ENCODE peak calls at places on chromosomes 11 and 22, in five cellular contexts. One of them, this sample, is unnamed.

GRCh38 chr11:488992-489391 is 18.1 kb downstream of the RNH1 start:
- DNase-seq in astrocyte of the cerebellum: no peak
- DNase-seq in AG10803: no peak
- DNase-seq in endodermal cell: no peak
- DNase-seq in GM13977: no peak
- DNase-seq in this sample: no peak

GRCh38 chr11:35618497-35619029 is 303 bp downstream of the FJX1 start:
- DNase-seq in astrocyte of the cerebellum: no peak
- DNase-seq in AG10803: no peak
- DNase-seq in endodermal cell: peak; percentile 84
- DNase-seq in GM13977: peak; percentile 74
- DNase-seq in this sample: peak; percentile 58

GRCh38 chr22:31095637-31096249 is 11.6 kb downstream of the SELENOM start:
- DNase-seq in astrocyte of the cerebellum: no peak
- DNase-seq in AG10803: no peak
- DNase-seq in endodermal cell: no peak
- DNase-seq in GM13977: no peak
- DNase-seq in this sample: no peak

GRCh38 chr11:102513869-102514268 is 16.7 kb downstream of the MMP7 start:
- DNase-seq in astrocyte of the cerebellum: no peak
- DNase-seq in AG10803: peak; percentile 51
- DNase-seq in endodermal cell: no peak
- DNase-seq in GM13977: no peak
- DNase-seq in this sample: no peak

GRCh38 chr22:32920032-32920628 is 118.6 kb downstream of the TIMP3 start:
- DNase-seq in astrocyte of the cerebellum: no peak
- DNase-seq in AG10803: peak; percentile 75
- DNase-seq in endodermal cell: no peak
- DNase-seq in GM13977: no peak
- DNase-seq in this sample: no peak

GRCh38 chr11:91981995-91982394 is 242.6 kb upstream of the FAT3 start:
- DNase-seq in astrocyte of the cerebellum: peak; percentile 99
- DNase-seq in AG10803: peak; percentile 98
- DNase-seq in endodermal cell: no peak
- DNase-seq in GM13977: no peak
- DNase-seq in this sample: no peak

GRCh38 chr22:50544078-50544745 is 1.5 kb upstream of the KLHDC7B start:
- DNase-seq in astrocyte of the cerebellum: no peak
- DNase-seq in AG10803: peak; percentile 55
- DNase-seq in endodermal cell: peak; percentile 95
- DNase-seq in GM13977: peak; percentile 87
- DNase-seq in this sample: peak; percentile 78

GRCh38 chr22:38218661-38219331 is 17.0 kb downstream of the MAFF start:
- DNase-seq in astrocyte of the cerebellum: peak; percentile 86
- DNase-seq in AG10803: peak; percentile 93
- DNase-seq in endodermal cell: peak; percentile 91
- DNase-seq in GM13977: no peak
- DNase-seq in this sample: no peak

GRCh38 chr22:34931026-34931425 is 134.9 kb upstream of the ISX start:
- DNase-seq in astrocyte of the cerebellum: no peak
- DNase-seq in AG10803: no peak
- DNase-seq in endodermal cell: no peak
- DNase-seq in GM13977: no peak
- DNase-seq in this sample: no peak

GRCh38 chr22:49944399-49944891 is 16.1 kb upstream of the PIM3 start:
- DNase-seq in astrocyte of the cerebellum: no peak
- DNase-seq in AG10803: no peak
- DNase-seq in endodermal cell: no peak
- DNase-seq in GM13977: no peak
- DNase-seq in this sample: no peak

GRCh38 chr22:24833881-24834495 is 28.0 kb downstream of the SGSM1 start:
- DNase-seq in astrocyte of the cerebellum: no peak
- DNase-seq in AG10803: no peak
- DNase-seq in endodermal cell: no peak
- DNase-seq in GM13977: no peak
- DNase-seq in this sample: no peak

GRCh38 chr11:92253945-92254344 is 29.3 kb downstream of the FAT3 start:
- DNase-seq in astrocyte of the cerebellum: no peak
- DNase-seq in AG10803: peak; percentile 47
- DNase-seq in endodermal cell: no peak
- DNase-seq in GM13977: no peak
- DNase-seq in this sample: no peak

GRCh38 chr11:116501728-116502127 is 271.1 kb downstream of the BUD13 start:
- DNase-seq in astrocyte of the cerebellum: no peak
- DNase-seq in AG10803: no peak
- DNase-seq in endodermal cell: peak; percentile 17
- DNase-seq in GM13977: no peak
- DNase-seq in this sample: no peak
- TF ChIP-seq CTCF in astrocyte of the cerebellum: no peak
- TF ChIP-seq CTCF in AG10803: no peak
- TF ChIP-seq CTCF in endodermal cell: no peak
- TF ChIP-seq CTCF in GM13977: no peak
- TF ChIP-seq CTCF in this sample: no peak

GRCh38 chr11:69884751-69885150 is 65.5 kb upstream of the FGF3 start:
- DNase-seq in astrocyte of the cerebellum: no peak
- DNase-seq in AG10803: no peak
- DNase-seq in endodermal cell: no peak
- DNase-seq in GM13977: no peak
- DNase-seq in this sample: no peak

GRCh38 chr11:69888671-69889076 is 69.5 kb upstream of the FGF3 start:
- DNase-seq in astrocyte of the cerebellum: peak; percentile 43
- DNase-seq in AG10803: peak; percentile 35
- DNase-seq in endodermal cell: peak; percentile 97
- DNase-seq in GM13977: peak; percentile 88
- DNase-seq in this sample: peak; percentile 84

GRCh38 chr11:69887841-69888670 is 68.8 kb upstream of the FGF3 start:
- DNase-seq in astrocyte of the cerebellum: no peak
- DNase-seq in AG10803: no peak
- DNase-seq in endodermal cell: no peak
- DNase-seq in GM13977: no peak
- DNase-seq in this sample: no peak

GRCh38 chr11:69889400-69890372 is 70.5 kb upstream of the FGF3 start:
- DNase-seq in astrocyte of the cerebellum: no peak
- DNase-seq in AG10803: no peak
- DNase-seq in endodermal cell: peak; percentile 63
- DNase-seq in GM13977: no peak
- DNase-seq in this sample: no peak

DNA sequence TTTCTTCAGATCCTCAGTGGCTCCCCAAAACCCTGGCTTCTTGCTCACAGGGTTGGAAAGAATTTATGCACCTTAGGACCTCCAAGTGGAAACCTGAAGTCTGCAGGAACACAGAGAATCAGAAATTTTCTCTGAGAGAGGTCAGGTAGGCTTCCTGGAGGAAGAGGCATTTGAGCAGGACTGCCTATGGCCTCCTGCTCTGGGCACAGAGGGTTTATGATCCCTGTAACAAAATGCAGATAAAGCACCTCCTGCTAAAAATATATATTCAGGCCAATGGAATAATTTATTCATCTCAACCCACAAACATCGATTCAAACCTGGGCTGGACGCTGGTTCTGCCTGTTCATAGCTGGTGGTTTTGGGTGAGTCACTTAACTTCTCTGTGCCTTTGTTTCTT is 68.1 kb upstream of the FGF3 start:
- DNase-seq in astrocyte of the cerebellum: no peak
- DNase-seq in AG10803: no peak
- DNase-seq in endodermal cell: no peak
- DNase-seq in GM13977: no peak
- DNase-seq in this sample: no peak
- TF ChIP-seq CTCF in astrocyte of the cerebellum: no peak
- TF ChIP-seq CTCF in AG10803: no peak
- TF ChIP-seq CTCF in endodermal cell: no peak
- TF ChIP-seq CTCF in GM13977: no peak
- TF ChIP-seq CTCF in this sample: no peak

GRCh38 chr11:66068154-66068821 is 1.8 kb upstream of the PACS1 start:
- DNase-seq in astrocyte of the cerebellum: peak; percentile 49
- DNase-seq in AG10803: peak; percentile 60
- DNase-seq in endodermal cell: peak; percentile 97
- DNase-seq in GM13977: peak; percentile 67
- DNase-seq in this sample: peak; percentile 70

GRCh38 chr11:66067640-66068039 is 2.4 kb upstream of the PACS1 start:
- DNase-seq in astrocyte of the cerebellum: no peak
- DNase-seq in AG10803: no peak
- DNase-seq in endodermal cell: no peak
- DNase-seq in GM13977: no peak
- DNase-seq in this sample: no peak

GRCh38 chr11:66069715-66070603 is at the start of gene PACS1:
- DNase-seq in astrocyte of the cerebellum: no peak
- DNase-seq in AG10803: peak; percentile 91
- DNase-seq in endodermal cell: peak; percentile 90
- DNase-seq in GM13977: peak; percentile 95
- DNase-seq in this sample: peak; percentile 90

GRCh38 chr11:66070604-66071325 is 693 bp downstream of the PACS1 start:
- DNase-seq in astrocyte of the cerebellum: no peak
- DNase-seq in AG10803: peak; percentile 28
- DNase-seq in endodermal cell: peak; percentile 78
- DNase-seq in GM13977: peak; percentile 62
- DNase-seq in this sample: no peak

GRCh38 chr11:66068923-66069714 is 953 bp upstream of the PACS1 start:
- DNase-seq in astrocyte of the cerebellum: no peak
- DNase-seq in AG10803: peak; percentile 91
- DNase-seq in endodermal cell: peak; percentile 78
- DNase-seq in GM13977: peak; percentile 65
- DNase-seq in this sample: peak; percentile 64
- TF ChIP-seq CTCF in astrocyte of the cerebellum: peak; percentile 28
- TF ChIP-seq CTCF in AG10803: peak; percentile 51
- TF ChIP-seq CTCF in endodermal cell: peak; percentile 35
- TF ChIP-seq CTCF in GM13977: peak; percentile 37
- TF ChIP-seq CTCF in this sample: peak; percentile 16

GRCh38 chr22:43825651-43826050 is 13.5 kb upstream of the EFCAB6 start:
- DNase-seq in astrocyte of the cerebellum: no peak
- DNase-seq in AG10803: peak; percentile 6
- DNase-seq in endodermal cell: no peak
- DNase-seq in GM13977: no peak
- DNase-seq in this sample: no peak
- TF ChIP-seq CTCF in astrocyte of the cerebellum: no peak
- TF ChIP-seq CTCF in AG10803: no peak
- TF ChIP-seq CTCF in endodermal cell: no peak
- TF ChIP-seq CTCF in GM13977: no peak
- TF ChIP-seq CTCF in this sample: no peak

GRCh38 chr11:125883375-125883774 is 4.1 kb upstream of the HYLS1 start:
- DNase-seq in astrocyte of the cerebellum: no peak
- DNase-seq in AG10803: no peak
- DNase-seq in endodermal cell: no peak
- DNase-seq in GM13977: no peak
- DNase-seq in this sample: no peak

GRCh38 chr11:125892071-125892470 is 4.6 kb downstream of the HYLS1 start:
- DNase-seq in astrocyte of the cerebellum: no peak
- DNase-seq in AG10803: no peak
- DNase-seq in endodermal cell: no peak
- DNase-seq in GM13977: no peak
- DNase-seq in this sample: no peak

GRCh38 chr11:125890447-125891100 is 3.1 kb downstream of the HYLS1 start:
- DNase-seq in astrocyte of the cerebellum: no peak
- DNase-seq in AG10803: no peak
- DNase-seq in endodermal cell: no peak
- DNase-seq in GM13977: no peak
- DNase-seq in this sample: no peak

GRCh38 chr11:125886997-125887372 is 483 bp upstream of the HYLS1 start:
- DNase-seq in astrocyte of the cerebellum: no peak
- DNase-seq in AG10803: peak; percentile 33
- DNase-seq in endodermal cell: peak; percentile 73
- DNase-seq in GM13977: peak; percentile 33
- DNase-seq in this sample: peak; percentile 27

GRCh38 chr11:125887373-125888324 is at the start of gene HYLS1:
- DNase-seq in astrocyte of the cerebellum: peak; percentile 92
- DNase-seq in AG10803: peak; percentile 98
- DNase-seq in endodermal cell: peak; percentile 98
- DNase-seq in GM13977: peak; percentile 94
- DNase-seq in this sample: peak; percentile 93
- TF ChIP-seq CTCF in astrocyte of the cerebellum: peak; percentile 41
- TF ChIP-seq CTCF in AG10803: peak; percentile 40
- TF ChIP-seq CTCF in endodermal cell: peak; percentile 49
- TF ChIP-seq CTCF in GM13977: no peak
- TF ChIP-seq CTCF in this sample: peak; percentile 40

DNA sequence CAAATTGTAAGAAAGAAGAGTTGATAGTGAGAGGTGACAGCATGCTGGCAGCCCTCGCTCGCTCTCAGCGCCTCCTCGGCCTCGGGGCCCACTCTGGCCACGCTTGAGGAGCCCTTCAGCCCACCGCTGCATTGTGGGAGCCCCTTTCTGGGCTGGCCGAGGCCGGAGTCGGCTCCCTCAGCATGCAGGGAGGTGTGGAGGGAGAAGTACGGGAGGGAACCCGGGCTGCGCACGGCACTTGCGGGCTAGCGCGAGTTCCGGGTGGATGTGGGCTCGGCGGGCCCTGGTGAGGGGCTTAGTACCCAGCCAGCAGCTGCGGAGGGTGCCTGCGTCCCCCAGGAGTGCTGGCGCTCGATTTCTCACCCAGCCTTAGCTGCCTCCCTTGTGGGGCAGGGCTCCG is 539.7 kb upstream of the CCDC179 start:
- DNase-seq in astrocyte of the cerebellum: no peak
- DNase-seq in AG10803: no peak
- DNase-seq in endodermal cell: no peak
- DNase-seq in GM13977: no peak
- DNase-seq in this sample: no peak
- TF ChIP-seq CTCF in astrocyte of the cerebellum: no peak
- TF ChIP-seq CTCF in AG10803: no peak
- TF ChIP-seq CTCF in endodermal cell: no peak
- TF ChIP-seq CTCF in GM13977: no peak
- TF ChIP-seq CTCF in this sample: no peak

GRCh38 chr11:32489464-32489863 is 54.1 kb upstream of the WT1 start:
- DNase-seq in astrocyte of the cerebellum: no peak
- DNase-seq in AG10803: no peak
- DNase-seq in endodermal cell: peak; percentile 69
- DNase-seq in GM13977: no peak
- DNase-seq in this sample: no peak

GRCh38 chr11:32485733-32486132 is 50.4 kb upstream of the WT1 start:
- DNase-seq in astrocyte of the cerebellum: no peak
- DNase-seq in AG10803: no peak
- DNase-seq in endodermal cell: no peak
- DNase-seq in GM13977: no peak
- DNase-seq in this sample: no peak

GRCh38 chr11:32487270-32487669 is 51.9 kb upstream of the WT1 start:
- DNase-seq in astrocyte of the cerebellum: no peak
- DNase-seq in AG10803: no peak
- DNase-seq in endodermal cell: peak; percentile 72
- DNase-seq in GM13977: no peak
- DNase-seq in this sample: no peak
- TF ChIP-seq CTCF in astrocyte of the cerebellum: peak; percentile 42
- TF ChIP-seq CTCF in AG10803: peak; percentile 30
- TF ChIP-seq CTCF in endodermal cell: peak; percentile 70
- TF ChIP-seq CTCF in GM13977: no peak
- TF ChIP-seq CTCF in this sample: no peak

DNA sequence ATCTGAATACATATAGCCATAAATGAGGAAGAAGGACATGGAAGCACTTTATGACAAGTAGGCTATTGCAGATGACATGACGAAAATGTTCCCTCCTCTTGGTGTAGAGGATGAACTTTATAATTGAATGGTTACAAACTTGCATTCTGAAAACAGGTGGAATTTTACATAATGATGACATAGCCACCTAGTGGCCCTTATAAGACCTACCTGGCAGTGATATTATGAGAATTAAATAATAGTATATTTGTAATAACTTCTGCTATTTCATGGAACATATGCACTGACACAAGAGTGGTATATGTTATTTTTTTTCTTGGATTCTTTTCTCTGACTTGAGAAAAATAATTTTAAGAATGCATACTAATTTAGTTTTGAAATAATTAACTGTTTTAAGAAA is 22.9 kb downstream of the TRIM22 start:
- DNase-seq in astrocyte of the cerebellum: no peak
- DNase-seq in AG10803: no peak
- DNase-seq in endodermal cell: no peak
- DNase-seq in GM13977: no peak
- DNase-seq in this sample: no peak
- TF ChIP-seq CTCF in astrocyte of the cerebellum: peak; percentile 33
- TF ChIP-seq CTCF in AG10803: peak; percentile 42
- TF ChIP-seq CTCF in endodermal cell: peak; percentile 70
- TF ChIP-seq CTCF in GM13977: peak; percentile 44
- TF ChIP-seq CTCF in this sample: peak; percentile 31